ENCODE peak calls at places on chromosomes 5 and 9, in five cellular contexts. Y is H1, I is HCT116, Z is HepG2, J is GM12878. M is an unnamed sample.
A peak's percentile ranks its signal among the peaks of the same experiment; 100 is the strongest.

GRCh38 chr5:38751103-38751502 is 94.7 kb upstream of the OSMR start:
- DNase-seq in Y (no peak), I (no peak), Z (no peak), J (no peak), M (no peak)

GRCh38 chr5:180523629-180524466 is 29.7 kb downstream of the CNOT6 start:
- DNase-seq in Z (no peak), Y (no peak), I (no peak), J (no peak), M (no peak)

GRCh38 chr5:137572042-137572695 is 73.0 kb upstream of the SPOCK1 start:
- DNase-seq in J (no peak), Y (no peak), I (no peak), Z (no peak), M (no peak)

GRCh38 chr5:37043693-37044092 is 167.1 kb downstream of the NIPBL start:
- DNase-seq in Z (peak; percentile 3), Y (no peak), I (no peak), J (no peak), M (no peak)

GRCh38 chr9:82532504-82532903 is 530.4 kb downstream of the RASEF start:
- DNase-seq in I (no peak), J (no peak), Y (no peak), Z (peak; percentile 13), M (no peak)

GRCh38 chr5:134112726-134113571 is 1.5 kb upstream of the TCF7 start:
- DNase-seq in Y (no peak), Z (no peak), I (no peak), J (no peak), M (no peak)

GRCh38 chr5:66912787-66913186 is 283.8 kb downstream of the CD180 start:
- DNase-seq in I (no peak), Y (no peak), Z (no peak), J (no peak), M (no peak)

GRCh38 chr5:171152382-171152781 is 156.7 kb upstream of the TLX3 start:
- DNase-seq in J (no peak), Z (no peak), I (peak; percentile 22), Y (no peak), M (peak; percentile 9)

GRCh38 chr9:32742296-32742695 is 41.0 kb upstream of the TMEM215 start:
- DNase-seq in I (no peak), Z (no peak), Y (no peak), J (no peak), M (no peak)

GRCh38 chr5:102531506-102531905 is 32.7 kb upstream of the SLCO6A1 start:
- DNase-seq in I (no peak), Y (no peak), Z (peak; percentile 7), J (no peak), M (no peak)

GRCh38 chr5:88377705-88378656 is 109.3 kb upstream of the TMEM161B start:
- DNase-seq in I (no peak), J (no peak), Y (no peak), Z (no peak), M (peak; percentile 35)

GRCh38 chr9:123455187-123455586 is 99.2 kb downstream of the CRB2 start:
- DNase-seq in Y (no peak), J (no peak), I (no peak), Z (no peak), M (no peak)

GRCh38 chr9:88874391-88874790 is 116.9 kb upstream of the S1PR3 start:
- DNase-seq in Z (peak; percentile 20), J (no peak), Y (no peak), I (no peak), M (peak; percentile 18)

GRCh38 chr5:173327084-173327947 is 898 bp downstream of the STC2 start:
- DNase-seq in I (no peak), J (no peak), Z (no peak), Y (no peak), M (peak; percentile 39)

GRCh38 chr9:133581553-133582343 is 27.4 kb downstream of the FAM163B start:
- DNase-seq in J (no peak), Y (no peak), Z (no peak), I (no peak), M (no peak)

GRCh38 chr5:127673401-127673800 is 24.5 kb downstream of the CTXN3 start:
- DNase-seq in I (no peak), Y (no peak), Z (no peak), J (no peak), M (no peak)
- TF ChIP-seq SRF in I (no peak), Y (no peak), Z (no peak), J (no peak), M (no peak)

GRCh38 chr9:137046094-137046787 is at the start of gene NPDC1:
- DNase-seq in I (peak; percentile 68), Z (peak; percentile 71), J (no peak), Y (peak; percentile 99), M (peak; percentile 91)
- TF ChIP-seq SRF in I (no peak), Z (no peak), J (no peak), Y (no peak), M (no peak)

GRCh38 chr9:1047605-1048235 is 2.4 kb upstream of the DMRT2 start:
- DNase-seq in Z (no peak), I (no peak), Y (no peak), J (no peak), M (no peak)
- TF ChIP-seq SRF in Z (no peak), I (no peak), Y (no peak), J (no peak), M (no peak)

GRCh38 chr9:36407122-36407723 is 7.2 kb upstream of the RNF38 start:
- DNase-seq in J (peak; percentile 25), Y (peak; percentile 54), I (peak; percentile 50), Z (peak; percentile 63), M (peak; percentile 25)
- TF ChIP-seq SRF in J (no peak), Y (no peak), I (no peak), Z (no peak), M (no peak)

GRCh38 chr9:89920131-89920530 is 315.3 kb downstream of the GADD45G start:
- DNase-seq in I (no peak), Y (no peak), Z (no peak), J (no peak), M (no peak)
- TF ChIP-seq SRF in I (no peak), Y (no peak), Z (no peak), J (no peak), M (no peak)

GRCh38 chr9:87569008-87569908 is 71.6 kb downstream of the DAPK1 start:
- DNase-seq in Y (no peak), Z (peak; percentile 91), J (no peak), I (no peak), M (no peak)
- TF ChIP-seq SRF in Y (no peak), Z (no peak), J (no peak), I (no peak), M (no peak)

GRCh38 chr5:24747327-24747726 is 102.5 kb upstream of the CDH10 start:
- DNase-seq in I (no peak), J (no peak), Y (no peak), Z (no peak), M (no peak)
- TF ChIP-seq SRF in I (no peak), J (no peak), Y (no peak), Z (no peak), M (no peak)

GRCh38 chr9:72597606-72598005 is 76.2 kb downstream of the TMC1 start:
- DNase-seq in I (no peak), J (no peak), Z (no peak), Y (no peak), M (no peak)
- TF ChIP-seq SRF in I (no peak), J (no peak), Z (no peak), Y (no peak), M (no peak)

DNA sequence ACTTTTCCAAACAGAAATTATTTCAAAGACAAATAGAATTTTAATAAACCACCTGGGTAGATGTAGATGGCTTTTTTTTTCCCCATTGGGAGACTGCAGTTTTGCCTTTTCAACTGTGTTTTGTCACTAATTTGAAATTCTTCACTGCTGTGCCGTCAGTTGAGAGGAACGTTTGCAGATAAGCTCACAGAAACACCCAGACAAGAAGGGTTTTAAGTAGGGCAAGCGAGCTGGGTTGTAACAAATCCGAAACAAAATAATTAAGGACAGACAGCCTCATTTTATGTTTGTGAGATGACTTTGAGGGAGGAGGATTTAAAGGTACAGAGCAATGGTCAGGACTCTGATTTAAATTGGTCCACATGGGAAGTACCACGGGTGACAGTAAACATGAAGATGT is 155.1 kb upstream of the NTRK2 start:
- DNase-seq in Y (no peak), J (no peak), I (no peak), Z (no peak), M (no peak)
- TF ChIP-seq SRF in Y (no peak), J (no peak), I (no peak), Z (no peak), M (no peak)

DNA sequence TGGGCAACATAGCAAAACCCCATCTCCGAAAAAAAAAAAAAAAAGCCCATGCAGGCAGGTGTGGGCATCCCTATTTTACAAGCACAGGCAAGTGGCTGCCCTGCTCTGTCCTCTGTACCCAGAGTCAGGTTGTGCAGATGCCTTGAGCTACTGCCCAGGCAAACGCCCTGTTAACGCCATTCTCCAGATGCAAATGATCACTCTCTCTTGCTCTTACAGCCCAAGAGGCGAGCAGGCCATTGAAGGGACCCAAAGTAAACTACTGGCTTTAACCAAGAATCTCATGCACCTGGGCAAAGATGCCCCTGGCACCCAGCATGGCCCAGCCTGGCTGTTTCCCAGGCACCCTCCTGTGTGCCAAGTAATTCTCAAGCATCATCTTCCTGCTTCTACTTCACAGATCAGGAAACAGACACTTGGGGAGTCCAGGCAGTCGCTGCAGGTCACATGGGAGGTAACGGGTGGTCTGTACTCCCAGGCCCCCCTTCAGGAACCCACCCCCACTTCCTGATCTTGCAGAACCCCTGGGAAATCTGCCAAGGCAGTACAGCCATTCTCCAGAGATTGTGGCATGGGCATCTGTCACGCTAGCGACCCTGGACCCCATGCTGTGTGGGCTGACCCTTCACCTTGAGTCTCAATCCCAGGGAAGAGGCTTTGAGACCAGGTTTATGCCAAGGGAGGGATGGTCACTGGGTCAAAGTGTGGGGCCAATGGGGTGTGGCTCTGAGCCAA is 14.2 kb downstream of the EEIG1 start:
- DNase-seq in Z (no peak), Y (no peak), I (no peak), J (no peak), M (no peak)
- TF ChIP-seq SRF in Z (no peak), Y (no peak), I (no peak), J (no peak), M (no peak)

M was measured in K562.